ENCODE peak calls at places on chromosomes 3 and 15, in ten cellular contexts. One of them, this sample, is unnamed.

GRCh38 chr3:13189639-13190375 is 116.6 kb upstream of the IQSEC1 start:
- DNase-seq in cardiac fibroblast: peak
- DNase-seq in psoas muscle: no peak
- DNase-seq in HCT116: no peak
- DNase-seq in stimulated activated CD4-positive, alpha-beta T cell treated with anti-CD3 and anti-CD28 coated beads, Interleukin-2, amount 100 ng/mL, for 48 hours: no peak
- DNase-seq in naive thymus-derived CD4-positive, alpha-beta T cell: no peak
- DNase-seq in GM12865: peak
- DNase-seq in BE2C: no peak
- DNase-seq in activated naive CD4-positive, alpha-beta T cell: no peak
- DNase-seq in activated CD8-positive, alpha-beta memory T cell treated with anti-CD3 and anti-CD28 coated beads for 48 hours: no peak
- DNase-seq in this sample: no peak

GRCh38 chr15:29669823-29670222 is 152.4 kb downstream of the TJP1 start:
- DNase-seq in cardiac fibroblast: peak
- DNase-seq in psoas muscle: no peak
- DNase-seq in HCT116: no peak
- DNase-seq in stimulated activated CD4-positive, alpha-beta T cell treated with anti-CD3 and anti-CD28 coated beads, Interleukin-2, amount 100 ng/mL, for 48 hours: no peak
- DNase-seq in naive thymus-derived CD4-positive, alpha-beta T cell: no peak
- DNase-seq in GM12865: peak
- DNase-seq in BE2C: no peak
- DNase-seq in activated naive CD4-positive, alpha-beta T cell: no peak
- DNase-seq in activated CD8-positive, alpha-beta memory T cell treated with anti-CD3 and anti-CD28 coated beads for 48 hours: no peak
- DNase-seq in this sample: no peak

GRCh38 chr3:16741103-16741758 is 136.0 kb upstream of the DAZL start:
- DNase-seq in cardiac fibroblast: peak
- DNase-seq in psoas muscle: no peak
- DNase-seq in HCT116: no peak
- DNase-seq in stimulated activated CD4-positive, alpha-beta T cell treated with anti-CD3 and anti-CD28 coated beads, Interleukin-2, amount 100 ng/mL, for 48 hours: peak
- DNase-seq in naive thymus-derived CD4-positive, alpha-beta T cell: no peak
- DNase-seq in GM12865: peak
- DNase-seq in BE2C: no peak
- DNase-seq in activated naive CD4-positive, alpha-beta T cell: no peak
- DNase-seq in activated CD8-positive, alpha-beta memory T cell treated with anti-CD3 and anti-CD28 coated beads for 48 hours: no peak
- DNase-seq in this sample: no peak

GRCh38 chr15:41773332-41773728 is 954 bp upstream of the MAPKBP1 start:
- DNase-seq in cardiac fibroblast: no peak
- DNase-seq in psoas muscle: no peak
- DNase-seq in HCT116: no peak
- DNase-seq in stimulated activated CD4-positive, alpha-beta T cell treated with anti-CD3 and anti-CD28 coated beads, Interleukin-2, amount 100 ng/mL, for 48 hours: no peak
- DNase-seq in naive thymus-derived CD4-positive, alpha-beta T cell: no peak
- DNase-seq in GM12865: peak
- DNase-seq in BE2C: no peak
- DNase-seq in activated naive CD4-positive, alpha-beta T cell: no peak
- DNase-seq in activated CD8-positive, alpha-beta memory T cell treated with anti-CD3 and anti-CD28 coated beads for 48 hours: no peak
- DNase-seq in this sample: no peak

GRCh38 chr3:128296469-128297251 is 143.4 kb downstream of the EEFSEC start:
- DNase-seq in cardiac fibroblast: no peak
- DNase-seq in psoas muscle: peak
- DNase-seq in HCT116: no peak
- DNase-seq in stimulated activated CD4-positive, alpha-beta T cell treated with anti-CD3 and anti-CD28 coated beads, Interleukin-2, amount 100 ng/mL, for 48 hours: no peak
- DNase-seq in naive thymus-derived CD4-positive, alpha-beta T cell: peak
- DNase-seq in GM12865: no peak
- DNase-seq in BE2C: no peak
- DNase-seq in activated naive CD4-positive, alpha-beta T cell: no peak
- DNase-seq in activated CD8-positive, alpha-beta memory T cell treated with anti-CD3 and anti-CD28 coated beads for 48 hours: no peak
- DNase-seq in this sample: no peak

GRCh38 chr3:16329792-16330061 is 64.7 kb downstream of the OXNAD1 start:
- DNase-seq in cardiac fibroblast: no peak
- DNase-seq in psoas muscle: no peak
- DNase-seq in HCT116: no peak
- DNase-seq in stimulated activated CD4-positive, alpha-beta T cell treated with anti-CD3 and anti-CD28 coated beads, Interleukin-2, amount 100 ng/mL, for 48 hours: no peak
- DNase-seq in naive thymus-derived CD4-positive, alpha-beta T cell: no peak
- DNase-seq in GM12865: no peak
- DNase-seq in BE2C: no peak
- DNase-seq in activated naive CD4-positive, alpha-beta T cell: no peak
- DNase-seq in activated CD8-positive, alpha-beta memory T cell treated with anti-CD3 and anti-CD28 coated beads for 48 hours: no peak
- DNase-seq in this sample: no peak

GRCh38 chr15:42577514-42578031 is 2.2 kb downstream of the STARD9 start:
- DNase-seq in cardiac fibroblast: peak
- DNase-seq in psoas muscle: no peak
- DNase-seq in HCT116: no peak
- DNase-seq in stimulated activated CD4-positive, alpha-beta T cell treated with anti-CD3 and anti-CD28 coated beads, Interleukin-2, amount 100 ng/mL, for 48 hours: no peak
- DNase-seq in naive thymus-derived CD4-positive, alpha-beta T cell: no peak
- DNase-seq in GM12865: peak
- DNase-seq in BE2C: no peak
- DNase-seq in activated naive CD4-positive, alpha-beta T cell: no peak
- DNase-seq in activated CD8-positive, alpha-beta memory T cell treated with anti-CD3 and anti-CD28 coated beads for 48 hours: no peak
- DNase-seq in this sample: no peak

GRCh38 chr15:95684693-95685115 is 645.8 kb upstream of the NR2F2 start:
- DNase-seq in cardiac fibroblast: peak
- DNase-seq in psoas muscle: no peak
- DNase-seq in HCT116: peak
- DNase-seq in stimulated activated CD4-positive, alpha-beta T cell treated with anti-CD3 and anti-CD28 coated beads, Interleukin-2, amount 100 ng/mL, for 48 hours: no peak
- DNase-seq in naive thymus-derived CD4-positive, alpha-beta T cell: no peak
- DNase-seq in GM12865: no peak
- DNase-seq in BE2C: no peak
- DNase-seq in activated naive CD4-positive, alpha-beta T cell: no peak
- DNase-seq in activated CD8-positive, alpha-beta memory T cell treated with anti-CD3 and anti-CD28 coated beads for 48 hours: no peak
- DNase-seq in this sample: no peak

GRCh38 chr15:74265046-74265639 is 29.0 kb downstream of the CCDC33 start:
- DNase-seq in cardiac fibroblast: peak
- DNase-seq in psoas muscle: peak
- DNase-seq in HCT116: no peak
- DNase-seq in stimulated activated CD4-positive, alpha-beta T cell treated with anti-CD3 and anti-CD28 coated beads, Interleukin-2, amount 100 ng/mL, for 48 hours: no peak
- DNase-seq in naive thymus-derived CD4-positive, alpha-beta T cell: no peak
- DNase-seq in GM12865: peak
- DNase-seq in BE2C: no peak
- DNase-seq in activated naive CD4-positive, alpha-beta T cell: no peak
- DNase-seq in activated CD8-positive, alpha-beta memory T cell treated with anti-CD3 and anti-CD28 coated beads for 48 hours: no peak
- DNase-seq in this sample: no peak

GRCh38 chr15:36529296-36530011 is 50.0 kb upstream of the CDIN1 start:
- DNase-seq in cardiac fibroblast: no peak
- DNase-seq in psoas muscle: no peak
- DNase-seq in HCT116: no peak
- DNase-seq in stimulated activated CD4-positive, alpha-beta T cell treated with anti-CD3 and anti-CD28 coated beads, Interleukin-2, amount 100 ng/mL, for 48 hours: no peak
- DNase-seq in naive thymus-derived CD4-positive, alpha-beta T cell: no peak
- DNase-seq in GM12865: peak
- DNase-seq in BE2C: no peak
- DNase-seq in activated naive CD4-positive, alpha-beta T cell: no peak
- DNase-seq in activated CD8-positive, alpha-beta memory T cell treated with anti-CD3 and anti-CD28 coated beads for 48 hours: no peak
- DNase-seq in this sample: no peak

GRCh38 chr3:17442332-17443049 is 299.9 kb downstream of the TBC1D5 start:
- DNase-seq in cardiac fibroblast: no peak
- DNase-seq in psoas muscle: no peak
- DNase-seq in HCT116: no peak
- DNase-seq in stimulated activated CD4-positive, alpha-beta T cell treated with anti-CD3 and anti-CD28 coated beads, Interleukin-2, amount 100 ng/mL, for 48 hours: no peak
- DNase-seq in naive thymus-derived CD4-positive, alpha-beta T cell: no peak
- DNase-seq in GM12865: no peak
- DNase-seq in BE2C: no peak
- DNase-seq in activated naive CD4-positive, alpha-beta T cell: no peak
- DNase-seq in activated CD8-positive, alpha-beta memory T cell treated with anti-CD3 and anti-CD28 coated beads for 48 hours: no peak
- DNase-seq in this sample: no peak

GRCh38 chr15:48250640-48251076 is 44.6 kb downstream of the SLC12A1 start:
- DNase-seq in cardiac fibroblast: peak
- DNase-seq in psoas muscle: no peak
- DNase-seq in HCT116: peak
- DNase-seq in stimulated activated CD4-positive, alpha-beta T cell treated with anti-CD3 and anti-CD28 coated beads, Interleukin-2, amount 100 ng/mL, for 48 hours: peak
- DNase-seq in naive thymus-derived CD4-positive, alpha-beta T cell: no peak
- DNase-seq in GM12865: peak
- DNase-seq in BE2C: peak
- DNase-seq in activated naive CD4-positive, alpha-beta T cell: no peak
- DNase-seq in activated CD8-positive, alpha-beta memory T cell treated with anti-CD3 and anti-CD28 coated beads for 48 hours: no peak
- DNase-seq in this sample: no peak